ENCODE peak calls at places on chromosomes 2 and 18, in seven cellular contexts. A is vagina; O is Peyer's patch; F is OCI-LY7; L is A549; V is K562; K is naive thymus-derived CD4-positive, alpha-beta T cell. W is an unnamed sample. For H3K4me1, the result is how much of the 10 kb centered on the place peaks cover.

GRCh38 chr18:13510594-13510993 is 215.8 kb downstream of the FAM210A start:
- DNase-seq in K (no peak), A (no peak), O (no peak), V (no peak), F (no peak), L (no peak), W (no peak)

GRCh38 chr2:10668402-10669012 is 21.3 kb downstream of the NOL10 start:
- DNase-seq in L (peak), A (no peak), F (peak), O (no peak), K (no peak), V (peak), W (peak)

GRCh38 chr2:7030810-7031209 is 113.6 kb downstream of the RNF144A start:
- DNase-seq in L (no peak), V (no peak), A (no peak), O (no peak), F (no peak), K (no peak), W (no peak)

GRCh38 chr2:105574796-105575344 is 169.8 kb upstream of the NCK2 start:
- DNase-seq in O (no peak), K (no peak), A (no peak), L (no peak), V (no peak), F (no peak), W (no peak)

GRCh38 chr2:29130295-29130694 is 15.1 kb downstream of the CLIP4 start:
- DNase-seq in F (no peak), V (no peak), O (no peak), K (no peak), A (no peak), L (peak), W (no peak)

GRCh38 chr2:29880084-29880483 is 41.3 kb downstream of the ALK start:
- DNase-seq in K (no peak), L (no peak), V (no peak), A (no peak), F (no peak), O (no peak), W (no peak)

GRCh38 chr2:111049792-111050640 is 70.7 kb upstream of the BCL2L11 start:
- DNase-seq in L (no peak), V (no peak), F (peak), O (no peak), A (no peak), K (no peak), W (no peak)

GRCh38 chr18:23981369-23981768 is 33.2 kb upstream of the TTC39C start:
- DNase-seq in F (peak), V (no peak), K (no peak), A (no peak), L (no peak), O (no peak), W (no peak)

GRCh38 chr2:19359456-19359855 is 1.0 kb upstream of the OSR1 start:
- DNase-seq in L (no peak), V (no peak), A (no peak), F (no peak), K (no peak), O (no peak), W (no peak)

GRCh38 chr2:6480514-6480913 is 385.2 kb downstream of the CMPK2 start:
- DNase-seq in O (no peak), L (no peak), F (no peak), K (no peak), A (no peak), V (no peak), W (no peak)

GRCh38 chr2:28956890-28957289 is 24.2 kb upstream of the TOGARAM2 start:
- DNase-seq in O (no peak), L (no peak), A (no peak), V (no peak), F (no peak), K (no peak), W (no peak)

GRCh38 chr18:58268849-58269248 is 224.8 kb downstream of the NEDD4L start:
- DNase-seq in A (no peak), F (no peak), K (no peak), O (no peak), L (peak), V (no peak), W (no peak)

GRCh38 chr2:203759692-203760365 is 53.4 kb downstream of the CD28 start:
- DNase-seq in L (no peak), V (no peak), A (no peak), O (no peak), F (no peak), K (no peak), W (no peak)

GRCh38 chr2:7625392-7626138 is 708.4 kb downstream of the RNF144A start:
- DNase-seq in F (peak), K (no peak), L (no peak), A (no peak), V (no peak), O (no peak), W (no peak)

GRCh38 chr18:57214976-57215375 is 68.1 kb downstream of the BOD1L2 start:
- DNase-seq in O (no peak), A (no peak), F (no peak), V (no peak), K (no peak), L (no peak), W (no peak)

GRCh38 chr2:207167129-207167923 is 1.6 kb upstream of the KLF7 start:
- DNase-seq in F (no peak), O (no peak), A (no peak), L (no peak), V (no peak), K (no peak), W (no peak)

GRCh38 chr18:75896865-75897264 is 469.4 kb upstream of the SMIM21 start:
- DNase-seq in A (no peak), L (peak), V (no peak), K (no peak), O (no peak), F (no peak), W (no peak)

GRCh38 chr2:236754234-236754924 is 184.8 kb downstream of the ACKR3 start:
- DNase-seq in L (no peak), O (no peak), V (no peak), A (no peak), F (peak), K (no peak), W (no peak)

GRCh38 chr2:22729466-22729865 is 655.5 kb upstream of the KLHL29 start:
- DNase-seq in A (no peak), V (no peak), F (no peak), K (no peak), L (no peak), O (no peak), W (no peak)

GRCh38 chr18:8730080-8730827 is 24.9 kb downstream of the MTCL1 start:
- DNase-seq in L (peak), F (no peak), O (peak), A (peak), V (peak), K (no peak), W (no peak)

GRCh38 chr2:41840702-41841551 is 206.9 kb upstream of the PKDCC start:
- DNase-seq in A (peak), F (peak), L (peak), K (peak), V (peak), O (peak), W (peak)

GRCh38 chr2:200652158-200652557 is 66.3 kb downstream of the AOX1 start:
- DNase-seq in V (no peak), O (no peak), A (no peak), K (no peak), L (no peak), F (no peak), W (no peak)

GRCh38 chr18:57900906-57901305 is 97.8 kb upstream of the ATP8B1 start:
- DNase-seq in A (no peak), V (no peak), K (no peak), O (no peak), F (no peak), L (no peak), W (no peak)

GRCh38 chr2:8602809-8603208 is 79.0 kb upstream of the ID2 start:
- DNase-seq in F (no peak), A (no peak), L (no peak), V (no peak), O (no peak), K (no peak), W (no peak)

GRCh38 chr2:21687589-21687988 is 563.8 kb downstream of the TDRD15 start:
- DNase-seq in V (no peak), L (no peak), O (no peak), A (no peak), F (no peak), K (no peak), W (no peak)

GRCh38 chr2:218988164-218988563 is 3.2 kb upstream of the FEV start:
- DNase-seq in F (no peak), L (no peak), K (no peak), O (no peak), A (no peak), V (no peak), W (no peak)

GRCh38 chr18:48819276-48819675 is 131.5 kb downstream of the SMAD7 start:
- DNase-seq in A (peak), V (no peak), F (no peak), K (peak), O (peak), L (no peak), W (no peak)

GRCh38 chr2:239302808-239303557 is 97.8 kb downstream of the HDAC4 start:
- DNase-seq in K (no peak), V (no peak), F (no peak), L (no peak), O (peak), A (no peak), W (no peak)
- H3K27ac ChIP-seq in K (no peak), V (no peak), F (no peak), L (peak), O (no peak), A (peak), W (no peak)

DNA sequence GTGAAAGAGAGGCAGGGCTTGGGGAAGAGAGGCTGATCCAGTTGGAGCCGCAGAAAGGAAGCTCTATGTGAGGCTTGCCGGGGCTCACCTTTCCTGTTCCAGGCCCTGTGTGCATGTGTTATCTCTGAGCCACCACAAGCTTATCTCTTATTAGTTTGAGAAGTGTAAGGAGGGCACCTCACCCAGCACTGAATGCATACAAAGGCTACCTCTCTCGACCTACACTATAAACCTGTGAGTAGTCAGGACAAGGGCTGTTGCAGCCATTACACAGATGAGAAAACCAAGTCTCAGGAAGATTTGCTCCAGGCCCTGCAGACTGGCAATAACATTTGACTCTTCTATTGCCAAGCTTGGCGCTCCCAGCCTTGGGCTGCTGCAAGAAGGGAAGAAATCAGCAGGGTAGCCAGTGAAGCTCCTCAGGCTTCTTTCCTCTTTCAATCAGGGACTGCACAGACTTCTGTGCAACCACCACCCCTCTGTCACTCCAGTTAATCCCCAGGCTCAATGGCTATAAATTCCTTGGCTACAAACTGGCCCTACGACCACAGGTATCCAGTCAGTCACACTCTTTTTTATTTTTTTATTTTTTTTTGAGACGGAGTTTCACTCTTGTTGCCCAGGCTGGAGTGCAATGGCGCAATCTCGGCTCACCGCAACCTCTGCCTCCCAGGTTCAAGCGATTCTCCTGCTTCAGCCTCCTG is 73.8 kb downstream of the CLHC1 start:
- DNase-seq in F (peak), L (no peak), O (no peak), A (no peak), V (peak), K (no peak), W (no peak)
- H3K4me1 ChIP-seq in F (under half), L (under half), O (under half), A (half or more), V (under half), K (under half), W (under half)

GRCh38 chr2:26033270-26033768 is 565 bp upstream of the RAB10 start:
- DNase-seq in V (no peak), A (peak), O (no peak), L (peak), K (no peak), F (peak), W (no peak)
- H3K27ac ChIP-seq in V (peak), A (peak), O (peak), L (peak), K (peak), F (peak), W (peak)

GRCh38 chr18:51192026-51192425 is 5.5 kb downstream of the MEX3C start:
- DNase-seq in A (no peak), O (no peak), K (no peak), F (no peak), L (no peak), V (no peak), W (no peak)

GRCh38 chr18:51195086-51195601 is 2.3 kb downstream of the MEX3C start:
- DNase-seq in O (no peak), K (no peak), V (no peak), A (no peak), F (peak), L (no peak), W (no peak)

GRCh38 chr18:51194604-51195003 is 2.9 kb downstream of the MEX3C start:
- DNase-seq in V (no peak), O (no peak), L (no peak), F (no peak), K (no peak), A (no peak), W (no peak)

GRCh38 chr18:51195602-51196115 is 1.8 kb downstream of the MEX3C start:
- DNase-seq in L (peak), V (peak), O (no peak), K (no peak), A (no peak), F (no peak), W (no peak)

GRCh38 chr18:51193621-51194287 is 3.7 kb downstream of the MEX3C start:
- DNase-seq in A (no peak), O (no peak), F (no peak), L (no peak), V (no peak), K (no peak), W (no peak)
- H3K4me1 ChIP-seq in A (half or more), O (under half), F (under half), L (under half), V (under half), K (under half), W (half or more)

GRCh38 chr2:145277922-145278321 is 758.0 kb upstream of the ZEB2 start:
- DNase-seq in L (no peak), V (no peak), O (no peak), F (no peak), A (no peak), K (no peak), W (no peak)
- H3K27ac ChIP-seq in L (no peak), V (no peak), O (no peak), F (no peak), A (no peak), K (no peak), W (no peak)

DNA sequence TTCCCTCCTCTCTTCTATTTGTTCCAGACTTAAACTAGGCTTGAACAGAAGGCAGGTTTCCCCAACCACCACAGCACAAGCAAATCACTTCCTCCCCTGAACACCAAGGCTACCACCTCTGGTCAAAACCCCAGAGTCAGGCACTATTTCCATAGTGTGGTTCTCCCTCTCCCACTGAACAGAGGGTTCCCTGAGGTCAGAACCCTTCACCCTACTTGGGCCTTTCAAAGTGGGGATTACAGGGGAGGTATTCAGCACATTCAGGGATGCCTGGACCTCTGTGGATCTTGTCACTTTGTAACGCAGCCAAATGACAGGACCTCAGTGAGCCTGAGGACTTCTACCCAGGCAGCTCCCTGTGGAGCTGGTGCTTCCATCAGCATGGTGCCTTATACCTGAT is 88.7 kb downstream of the TNS1 start:
- DNase-seq in V (no peak), K (no peak), L (no peak), A (no peak), O (no peak), F (no peak), W (no peak)
- H3K4me1 ChIP-seq in V (under half), K (under half), L (half or more), A (half or more), O (under half), F (under half), W (under half)

GRCh38 chr2:156400704-156401678 is 35.2 kb upstream of the GPD2 start:
- DNase-seq in L (peak), K (peak), F (peak), A (peak), V (peak), O (peak), W (peak)
- H3K27ac ChIP-seq in L (peak), K (peak), F (peak), A (peak), V (peak), O (peak), W (peak)

GRCh38 chr2:140247451-140248205 is 1467.4 kb upstream of the NXPH2 start:
- DNase-seq in F (no peak), O (no peak), L (no peak), V (no peak), K (no peak), A (no peak), W (no peak)

GRCh38 chr2:140248623-140249022 is 1468.4 kb upstream of the NXPH2 start:
- DNase-seq in A (no peak), L (no peak), V (no peak), K (no peak), O (no peak), F (no peak), W (no peak)

GRCh38 chr2:140246957-140247356 is 1466.8 kb upstream of the NXPH2 start:
- DNase-seq in A (no peak), O (no peak), K (no peak), V (no peak), L (no peak), F (no peak), W (no peak)

GRCh38 chr2:140246058-140246457 is 1465.9 kb upstream of the NXPH2 start:
- DNase-seq in A (no peak), V (no peak), L (no peak), O (no peak), K (no peak), F (no peak), W (no peak)

GRCh38 chr2:140242889-140243288 is 1462.7 kb upstream of the NXPH2 start:
- DNase-seq in F (no peak), L (no peak), O (no peak), A (no peak), V (no peak), K (no peak), W (no peak)
- H3K4me1 ChIP-seq in F (under half), L (under half), O (under half), A (under half), V (under half), K (under half), W (under half)

DNA sequence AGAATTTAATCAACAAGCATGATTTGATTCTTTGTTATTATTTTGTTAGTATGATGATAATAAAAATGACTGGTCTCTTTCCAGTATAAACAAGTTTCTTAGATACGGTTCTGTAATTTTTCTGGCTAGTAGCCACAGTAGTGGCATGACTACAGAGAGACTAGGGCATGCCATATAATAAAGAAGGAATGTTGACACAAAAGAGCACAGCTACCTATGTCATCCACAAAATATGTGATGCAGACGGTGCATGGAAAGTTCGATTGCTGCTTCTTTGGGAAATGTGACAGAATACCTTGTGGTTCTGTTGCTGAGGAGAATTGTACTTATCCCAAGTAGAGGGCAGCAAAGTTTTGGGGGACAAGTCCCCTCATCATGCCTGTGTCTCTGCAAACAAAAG is 26.1 kb upstream of the SETBP1 start:
- DNase-seq in K (no peak), O (no peak), L (no peak), F (no peak), A (no peak), V (no peak), W (no peak)
- H3K27ac ChIP-seq in K (no peak), O (no peak), L (no peak), F (no peak), A (no peak), V (no peak), W (no peak)

GRCh38 chr2:159153063-159153462 is 133.4 kb downstream of the WDSUB1 start:
- DNase-seq in F (no peak), K (no peak), L (no peak), O (no peak), A (no peak), V (no peak), W (no peak)
- H3K4me1 ChIP-seq in F (under half), K (under half), L (under half), O (under half), A (half or more), V (under half), W (under half)